ENCODE peak calls at places on chromosome 13, in five cellular contexts. R, Y, N, J and S are unnamed samples.

GRCh38 chr13:95233026-95233635 is 68.1 kb downstream of the ABCC4 start:
- DNase-seq in R (no peak), Y (no peak), N (no peak), J (no peak), S (no peak)

GRCh38 chr13:40269086-40269485 is 397.4 kb downstream of the FOXO1 start:
- DNase-seq in R (no peak), Y (no peak), N (no peak), J (no peak), S (no peak)

GRCh38 chr13:51435002-51435578 is 17.7 kb downstream of the INTS6 start:
- DNase-seq in R (no peak), Y (no peak), N (no peak), J (no peak), S (no peak)

GRCh38 chr13:69619651-69620050 is 488.0 kb upstream of the ATXN8OS start:
- DNase-seq in R (no peak), Y (no peak), N (no peak), J (no peak), S (no peak)

GRCh38 chr13:106610511-106610910 is 42.6 kb upstream of the ARGLU1 start:
- DNase-seq in R (no peak), Y (no peak), N (peak), J (no peak), S (no peak)

GRCh38 chr13:28478127-28478526 is 16.8 kb downstream of the FLT1 start:
- DNase-seq in R (no peak), Y (no peak), N (no peak), J (no peak), S (no peak)

GRCh38 chr13:66926851-66927524 is 303.1 kb downstream of the PCDH9 start:
- DNase-seq in R (no peak), Y (no peak), N (peak), J (no peak), S (no peak)

GRCh38 chr13:99312493-99312883 is 5.3 kb upstream of the GPR183 start:
- DNase-seq in R (no peak), Y (no peak), N (no peak), J (no peak), S (no peak)

GRCh38 chr13:54029226-54029625 is 1000.6 kb downstream of the OLFM4 start:
- DNase-seq in R (no peak), Y (peak), N (peak), J (no peak), S (no peak)

GRCh38 chr13:66996503-66996902 is 233.6 kb downstream of the PCDH9 start:
- DNase-seq in R (no peak), Y (no peak), N (no peak), J (no peak), S (no peak)

GRCh38 chr13:30396434-30397075 is 25.7 kb upstream of the UBE2L5 start:
- DNase-seq in R (no peak), Y (no peak), N (no peak), J (no peak), S (no peak)

GRCh38 chr13:90293793-90294361 is 1053.6 kb upstream of the MIR17HG start:
- DNase-seq in R (no peak), Y (no peak), N (no peak), J (no peak), S (no peak)

GRCh38 chr13:62185631-62186256 is 770.1 kb upstream of the PCDH20 start:
- DNase-seq in R (no peak), Y (no peak), N (no peak), J (no peak), S (no peak)

GRCh38 chr13:112227031-112227430 is 149.1 kb upstream of the SPACA7 start:
- DNase-seq in R (no peak), Y (no peak), N (no peak), J (no peak), S (no peak)

GRCh38 chr13:112222971-112223370 is 153.2 kb upstream of the SPACA7 start:
- DNase-seq in R (no peak), Y (no peak), N (no peak), J (no peak), S (no peak)

GRCh38 chr13:112229445-112229844 is 146.7 kb upstream of the SPACA7 start:
- DNase-seq in R (no peak), Y (no peak), N (no peak), J (peak), S (no peak)

GRCh38 chr13:112226320-112227002 is 149.7 kb upstream of the SPACA7 start:
- DNase-seq in R (no peak), Y (no peak), N (no peak), J (no peak), S (no peak)

DNA sequence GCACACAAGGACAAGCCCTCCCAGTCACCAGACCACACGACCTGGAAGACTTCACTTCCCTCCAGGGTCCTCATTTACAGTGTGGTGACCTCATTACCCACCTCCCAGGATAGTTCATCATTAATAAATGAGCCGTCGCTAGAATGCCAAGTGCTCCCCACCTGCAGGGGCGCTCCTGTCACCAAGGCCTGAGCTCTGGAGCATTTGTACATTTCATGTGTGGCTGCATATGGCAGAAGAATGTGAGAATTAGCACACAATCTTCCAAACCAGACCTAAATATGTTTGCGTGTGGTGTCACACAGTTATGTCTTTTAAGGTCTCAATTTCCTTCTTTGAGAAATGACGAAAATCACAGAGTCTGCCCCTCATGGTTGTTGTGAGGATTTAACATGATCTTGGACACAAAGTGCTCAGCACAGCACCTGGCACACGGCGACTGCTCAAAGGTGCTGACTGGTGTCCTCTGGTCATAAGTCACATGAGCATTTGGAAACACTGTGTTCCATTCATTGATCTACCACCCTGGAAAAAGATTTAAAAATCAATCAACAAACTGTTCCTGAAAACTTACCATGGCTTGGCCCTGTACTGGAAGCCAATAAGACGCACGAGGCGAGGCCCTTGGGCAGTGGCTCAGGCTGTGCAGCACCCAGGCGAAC is 150.6 kb upstream of the SPACA7 start:
- DNase-seq in R (no peak), Y (no peak), N (no peak), J (no peak), S (no peak)
- TF ChIP-seq CTCF in R (no peak), Y (no peak), N (no peak), J (no peak), S (peak)

GRCh38 chr13:70622785-70623184 is 514.5 kb upstream of the KLHL1 start:
- DNase-seq in R (no peak), Y (no peak), N (no peak), J (no peak), S (no peak)

GRCh38 chr13:70623260-70623659 is 515.0 kb upstream of the KLHL1 start:
- DNase-seq in R (no peak), Y (no peak), N (peak), J (no peak), S (no peak)
- TF ChIP-seq CTCF in R (peak), Y (peak), N (peak), J (peak), S (peak)

GRCh38 chr13:76225815-76226489 is 589.8 kb downstream of the LMO7 start:
- DNase-seq in R (no peak), Y (no peak), N (no peak), J (no peak), S (no peak)
- TF ChIP-seq CTCF in R (no peak), Y (no peak), N (no peak), J (no peak), S (no peak)

DNA sequence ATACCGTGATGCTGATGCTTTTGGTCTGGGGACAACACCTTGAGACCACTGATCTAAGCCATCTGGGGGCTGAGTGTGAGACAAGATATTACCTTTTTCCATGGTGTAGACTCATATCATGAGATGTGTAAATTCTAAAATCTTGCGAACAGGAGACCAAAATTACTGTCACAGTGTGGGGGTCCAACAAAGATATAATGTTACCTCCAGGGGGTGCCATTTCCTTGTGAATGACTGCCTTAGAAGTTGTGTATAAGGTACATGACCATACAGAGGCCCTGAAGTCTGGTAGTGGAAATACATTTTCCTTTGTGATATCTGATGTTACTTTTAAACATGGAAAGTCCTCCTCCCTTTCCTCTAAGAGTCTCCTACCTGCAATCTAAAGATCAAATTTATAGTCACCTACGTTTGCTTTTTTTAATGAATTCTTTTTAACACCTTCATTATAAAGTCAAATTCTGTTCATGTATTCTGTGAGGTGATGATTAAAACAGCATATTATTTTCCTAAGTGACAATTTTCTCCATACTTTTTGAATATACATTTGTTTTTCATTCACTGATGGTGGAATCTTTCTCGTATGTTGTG is 113.5 kb downstream of the RFC3 start:
- DNase-seq in R (peak), Y (no peak), N (peak), J (no peak), S (peak)
- TF ChIP-seq CTCF in R (peak), Y (peak), N (no peak), J (peak), S (peak)

GRCh38 chr13:49247722-49248432 is at the start of gene CDADC1:
- DNase-seq in R (peak), Y (peak), N (peak), J (peak), S (peak)
- TF ChIP-seq CTCF in R (no peak), Y (no peak), N (no peak), J (no peak), S (no peak)

GRCh38 chr13:96963786-96964475 is 30.3 kb downstream of the OXGR1 start:
- DNase-seq in R (no peak), Y (no peak), N (no peak), J (no peak), S (no peak)
- TF ChIP-seq CTCF in R (no peak), Y (peak), N (no peak), J (no peak), S (no peak)

GRCh38 chr13:32257649-32258048 is 57.5 kb downstream of the ZAR1L start:
- DNase-seq in R (no peak), Y (no peak), N (no peak), J (no peak), S (no peak)

GRCh38 chr13:32261567-32261966 is 53.6 kb downstream of the ZAR1L start:
- DNase-seq in R (no peak), Y (peak), N (peak), J (no peak), S (no peak)

GRCh38 chr13:32262165-32262564 is 53.0 kb downstream of the ZAR1L start:
- DNase-seq in R (no peak), Y (no peak), N (no peak), J (no peak), S (no peak)

GRCh38 chr13:32256243-32256642 is 58.9 kb downstream of the ZAR1L start:
- DNase-seq in R (no peak), Y (no peak), N (no peak), J (no peak), S (no peak)

DNA sequence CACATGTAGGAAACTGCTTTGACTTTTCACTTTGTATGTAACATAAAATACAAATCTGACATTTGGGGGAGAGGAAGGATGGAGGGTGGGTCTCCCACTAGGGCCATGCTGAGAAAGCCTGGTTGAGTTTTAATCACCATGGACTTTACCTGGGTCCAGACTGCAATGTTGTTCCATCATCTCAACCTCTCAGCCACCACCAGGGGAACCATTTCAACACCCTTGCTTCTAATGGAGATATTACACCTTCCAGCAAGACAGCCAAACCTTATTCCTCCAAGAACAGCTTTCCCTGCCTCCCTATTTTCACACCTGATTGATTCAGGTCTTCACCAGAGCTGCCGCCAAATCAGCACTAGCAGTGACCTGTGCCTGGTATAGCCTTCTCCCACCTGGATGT is 56.0 kb downstream of the ZAR1L start:
- DNase-seq in R (no peak), Y (no peak), N (no peak), J (no peak), S (no peak)
- TF ChIP-seq CTCF in R (peak), Y (no peak), N (no peak), J (peak), S (no peak)

GRCh38 chr13:72255908-72256307 is 388.9 kb upstream of the DACH1 start:
- DNase-seq in R (peak), Y (no peak), N (peak), J (no peak), S (peak)
- TF ChIP-seq CTCF in R (peak), Y (peak), N (peak), J (peak), S (no peak)

DNA sequence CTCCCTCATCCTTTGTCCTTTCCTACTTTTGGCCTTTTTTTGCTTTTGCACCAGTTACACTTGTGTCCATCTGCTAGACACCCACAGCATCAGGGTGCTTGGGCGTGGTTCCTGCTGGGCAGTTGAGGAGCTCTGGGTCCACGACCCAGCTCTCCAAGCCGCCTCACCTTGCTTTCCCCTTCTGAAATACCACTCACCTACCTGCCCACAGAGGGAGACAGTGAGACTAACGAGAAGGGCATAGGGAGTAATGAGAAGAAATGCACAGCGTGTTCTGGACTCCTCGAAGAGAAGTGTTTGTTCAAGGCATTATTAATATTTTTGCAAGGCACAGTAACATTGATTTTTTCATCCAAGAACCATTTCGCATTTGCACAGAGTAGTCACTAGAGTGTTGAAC is 92.9 kb downstream of the DNAJC15 start:
- DNase-seq in R (no peak), Y (no peak), N (no peak), J (no peak), S (no peak)
- TF ChIP-seq CTCF in R (no peak), Y (no peak), N (no peak), J (no peak), S (no peak)